ENCODE peak calls at places on chromosome 22, in nine cellular contexts. R is posterior vena cava; Z is EL; V is GM23338; U is HuH-7.5; P is activated CD4-positive, alpha-beta T cell treated with anti-CD3 and anti-CD28 coated beads, Interleukin-2, amount 10 ng/mL, durations not matched to agents 7 days and 5 days; G is GM20000; N is nephron progenitor cell; E is HS-27A. T is an unnamed sample.

GRCh38 chr22:44161673-44162072 is 19.1 kb upstream of the PARVG start:
- DNase-seq in R (no peak), Z (no peak), V (no peak), U (no peak), P (no peak), G (no peak), N (no peak), E (no peak), T (no peak)

GRCh38 chr22:35587447-35587870 is 29.7 kb downstream of the MB start:
- DNase-seq in R (no peak), Z (no peak), V (no peak), U (no peak), P (no peak), G (no peak), N (no peak), E (no peak), T (no peak)

GRCh38 chr22:49965291-49966040 is 4.9 kb downstream of the PIM3 start:
- DNase-seq in R (peak; percentile 77), Z (no peak), V (no peak), U (no peak), P (no peak), G (no peak), N (no peak), E (no peak), T (no peak)

GRCh38 chr22:42433754-42434153 is 1.6 kb upstream of the NFAM1 start:
- DNase-seq in R (no peak), Z (no peak), V (no peak), U (no peak), P (no peak), G (no peak), N (no peak), E (no peak), T (no peak)

GRCh38 chr22:17191163-17191562 is 28.1 kb downstream of the ADA2 start:
- DNase-seq in R (no peak), Z (peak; percentile 76), V (no peak), U (no peak), P (no peak), G (no peak), N (no peak), E (no peak), T (no peak)

GRCh38 chr22:47199261-47199948 is 437.0 kb downstream of the TBC1D22A start:
- DNase-seq in R (peak; percentile 76), Z (no peak), V (no peak), U (no peak), P (no peak), G (no peak), N (no peak), E (no peak), T (peak; percentile 34)

GRCh38 chr22:49565516-49565855 is 262.2 kb downstream of the BRD1 start:
- DNase-seq in R (no peak), Z (no peak), V (no peak), U (no peak), P (no peak), G (no peak), N (no peak), E (no peak), T (no peak)

GRCh38 chr22:29116397-29117123 is 43.7 kb downstream of the KREMEN1 start:
- DNase-seq in R (no peak), Z (no peak), V (no peak), U (no peak), P (peak; percentile 6), G (no peak), N (no peak), E (no peak), T (no peak)

GRCh38 chr22:34160117-34160758 is 240.0 kb upstream of the LARGE1 start:
- DNase-seq in R (no peak), Z (no peak), V (peak; percentile 11), U (no peak), P (no peak), G (no peak), N (no peak), E (no peak), T (no peak)

GRCh38 chr22:41668971-41669911 is 19.4 kb downstream of the SNU13 start:
- DNase-seq in R (no peak), Z (peak; percentile 91), V (no peak), U (no peak), P (no peak), G (no peak), N (no peak), E (peak; percentile 71), T (no peak)

T was measured in mesothelial cell of epicardium.